ENCODE peak calls at places on chromosomes 1 and 21, in eight cellular contexts. N, Y, Q, W, G, E, C and O are unnamed samples.

GRCh38 chr1:7669559-7670208 is 101.4 kb upstream of the VAMP3 start:
- DNase-seq in W (peak), Q (peak), E (no peak), C (no peak), N (peak), G (peak), Y (peak), O (peak)

GRCh38 chr1:10906866-10907519 is 105.5 kb upstream of the TARDBP start:
- DNase-seq in Y (no peak), G (no peak), N (no peak), W (no peak), C (no peak), E (no peak), Q (no peak), O (no peak)

GRCh38 chr1:21278208-21278861 is 11.9 kb downstream of the ECE1 start:
- DNase-seq in Y (no peak), G (no peak), E (no peak), C (no peak), N (no peak), Q (no peak), W (no peak), O (no peak)

GRCh38 chr1:219323426-219323825 is 149.7 kb downstream of the LYPLAL1 start:
- DNase-seq in Y (no peak), W (no peak), N (no peak), E (no peak), C (no peak), G (no peak), Q (no peak), O (no peak)

GRCh38 chr21:29148535-29148934 is 18.1 kb downstream of the MAP3K7CL start:
- DNase-seq in E (no peak), N (no peak), Y (no peak), W (no peak), G (peak), Q (no peak), C (no peak), O (no peak)

GRCh38 chr1:119762409-119762808 is 6.3 kb downstream of the HMGCS2 start:
- DNase-seq in C (no peak), N (no peak), Y (no peak), Q (no peak), G (no peak), E (no peak), W (no peak), O (no peak)

GRCh38 chr1:205270764-205271163 is 43.0 kb downstream of the TMCC2 start:
- DNase-seq in Q (no peak), C (no peak), N (peak), E (no peak), G (no peak), Y (no peak), W (no peak), O (no peak)

GRCh38 chr1:152148991-152149390 is 10.0 kb downstream of the RPTN start:
- DNase-seq in Y (no peak), G (no peak), N (no peak), W (no peak), C (no peak), E (no peak), Q (no peak), O (no peak)

GRCh38 chr1:154129392-154129970 is 25.4 kb downstream of the NUP210L start:
- DNase-seq in Q (no peak), C (no peak), Y (no peak), G (peak), W (no peak), N (no peak), E (no peak), O (no peak)

GRCh38 chr1:89260042-89260441 is 12.6 kb downstream of the GBP5 start:
- DNase-seq in C (no peak), Y (no peak), G (no peak), N (no peak), Q (no peak), E (no peak), W (no peak), O (no peak)

GRCh38 chr1:14320518-14320917 is 278.0 kb upstream of the KAZN start:
- DNase-seq in Q (no peak), E (peak), Y (no peak), W (no peak), C (no peak), N (no peak), G (no peak), O (no peak)

GRCh38 chr1:56411484-56412180 is 167.7 kb downstream of the PLPP3 start:
- DNase-seq in N (no peak), C (no peak), W (no peak), Q (no peak), E (no peak), G (no peak), Y (no peak), O (no peak)

GRCh38 chr21:17775431-17776126 is 43.6 kb downstream of the C21orf91 start:
- DNase-seq in G (no peak), C (peak), N (no peak), E (no peak), Q (peak), Y (no peak), W (peak), O (no peak)

GRCh38 chr21:42417533-42417932 is 13.8 kb downstream of the UBASH3A start:
- DNase-seq in E (no peak), N (no peak), Y (no peak), C (peak), Q (no peak), G (no peak), W (no peak), O (no peak)

GRCh38 chr1:181133441-181133951 is 45.0 kb downstream of the IER5 start:
- DNase-seq in Q (no peak), N (no peak), C (no peak), Y (no peak), W (no peak), E (no peak), G (no peak), O (no peak)

GRCh38 chr1:196494766-196495165 is 113.5 kb downstream of the KCNT2 start:
- DNase-seq in C (no peak), G (no peak), Y (no peak), Q (no peak), W (no peak), E (no peak), N (no peak), O (no peak)

GRCh38 chr1:182662121-182662890 is 22.1 kb downstream of the RGS8 start:
- DNase-seq in E (no peak), Y (no peak), W (no peak), N (no peak), Q (no peak), C (no peak), G (no peak), O (no peak)

GRCh38 chr1:203149188-203149840 is 21.8 kb downstream of the ADORA1 start:
- DNase-seq in W (no peak), G (no peak), Q (no peak), N (no peak), Y (no peak), E (no peak), C (no peak), O (no peak)

GRCh38 chr1:119146466-119146865 is 6.0 kb upstream of the WARS2 start:
- DNase-seq in E (no peak), G (no peak), N (no peak), W (no peak), Y (no peak), C (no peak), Q (no peak), O (no peak)

GRCh38 chr1:176638713-176639112 is 175.7 kb downstream of the PAPPA2 start:
- DNase-seq in Y (peak), G (no peak), Q (no peak), C (no peak), W (no peak), N (no peak), E (no peak), O (no peak)

GRCh38 chr1:81708239-81708638 is 92.5 kb upstream of the ADGRL2 start:
- DNase-seq in N (no peak), E (no peak), G (no peak), W (no peak), Q (no peak), C (no peak), Y (no peak), O (no peak)